ENCODE peak calls at places on chromosomes 13 and 19, in ten cellular contexts. F, O, M, N, V, C, Q, X, G and E are unnamed samples.

GRCh38 chr19:9009935-9010651 is at the start of gene MUC16:
- DNase-seq in F (no peak), V (no peak), N (no peak), X (no peak), G (no peak), C (no peak), Q (peak), M (no peak), O (no peak), E (no peak)

GRCh38 chr19:34482380-34483250 is 1.1 kb downstream of the WTIP start:
- DNase-seq in O (no peak), M (no peak), X (no peak), N (peak), V (no peak), G (no peak), C (no peak), F (no peak), Q (no peak), E (no peak)

GRCh38 chr19:55075366-55075998 is at the start of gene EPS8L1:
- DNase-seq in F (no peak), C (no peak), N (no peak), O (no peak), X (no peak), V (peak), Q (no peak), M (no peak), G (no peak), E (no peak)

GRCh38 chr19:48810151-48810550 is 678 bp downstream of the BCAT2 start:
- DNase-seq in X (no peak), V (peak), F (no peak), C (no peak), G (no peak), M (no peak), O (no peak), Q (no peak), N (no peak), E (no peak)

GRCh38 chr19:2433854-2434253 is 6.5 kb upstream of the TIMM13 start:
- DNase-seq in N (no peak), V (no peak), M (no peak), X (no peak), C (no peak), F (no peak), G (no peak), Q (no peak), O (no peak), E (no peak)

GRCh38 chr13:85700909-85701308 is 98.3 kb downstream of the SLITRK6 start:
- DNase-seq in G (no peak), Q (no peak), N (no peak), O (no peak), M (no peak), X (no peak), F (no peak), C (no peak), V (no peak), E (no peak)

GRCh38 chr19:2282062-2282861 is at the start of gene PEAK3:
- DNase-seq in N (peak), O (peak), C (no peak), V (no peak), G (no peak), F (peak), M (peak), Q (peak), X (no peak), E (peak)

GRCh38 chr19:13164370-13165090 is 14.3 kb downstream of the IER2 start:
- DNase-seq in C (peak), O (peak), V (peak), G (peak), N (peak), F (no peak), Q (peak), M (peak), X (peak), E (peak)

GRCh38 chr19:3188627-3189596 is 3.2 kb downstream of the NCLN start:
- DNase-seq in X (no peak), F (no peak), C (no peak), Q (no peak), O (no peak), N (no peak), M (no peak), V (no peak), G (no peak), E (no peak)

GRCh38 chr13:93098972-93099371 is 127.6 kb upstream of the GPC6 start:
- DNase-seq in C (no peak), M (no peak), X (no peak), N (no peak), O (no peak), Q (no peak), F (no peak), V (no peak), G (no peak), E (no peak)

GRCh38 chr13:49292742-49293498 is 45.2 kb downstream of the CDADC1 start:
- DNase-seq in G (no peak), F (no peak), M (no peak), V (no peak), Q (no peak), N (peak), X (no peak), C (no peak), O (peak), E (no peak)

GRCh38 chr13:114203536-114203935 is 24.5 kb downstream of the CFAP97D2 start:
- DNase-seq in M (no peak), N (no peak), O (no peak), X (peak), V (no peak), C (no peak), F (no peak), Q (no peak), G (peak), E (no peak)

GRCh38 chr19:14089662-14090508 is 666 bp downstream of the SAMD1 start:
- DNase-seq in M (peak), X (peak), O (peak), G (no peak), F (no peak), V (peak), Q (peak), N (peak), C (peak), E (peak)

GRCh38 chr13:95153647-95154405 is 147.4 kb downstream of the ABCC4 start:
- DNase-seq in N (no peak), V (no peak), M (no peak), G (peak), C (no peak), X (no peak), O (no peak), F (no peak), Q (no peak), E (no peak)

GRCh38 chr19:29484876-29485275 is 40.9 kb upstream of the VSTM2B start:
- DNase-seq in N (no peak), C (no peak), X (no peak), F (no peak), Q (no peak), O (no peak), V (no peak), G (no peak), M (no peak), E (no peak)

GRCh38 chr13:23599083-23599925 is 29.1 kb downstream of the TNFRSF19 start:
- DNase-seq in C (no peak), X (no peak), V (peak), Q (no peak), O (no peak), F (no peak), N (peak), G (no peak), M (no peak), E (no peak)

GRCh38 chr13:49086711-49087110 is 111.0 kb downstream of the FNDC3A start:
- DNase-seq in C (no peak), O (no peak), N (peak), M (no peak), G (no peak), X (no peak), Q (no peak), F (no peak), V (no peak), E (no peak)

GRCh38 chr19:1274852-1275259 is 474 bp upstream of the FAM174C start:
- DNase-seq in V (no peak), F (no peak), O (no peak), X (no peak), M (no peak), G (no peak), N (no peak), Q (no peak), C (no peak), E (no peak)